ENCODE peak calls at places on chromosome 21, in seven cellular contexts. One of them, this sample, is unnamed.

GRCh38 chr21:25240974-25241373 is 366.3 kb downstream of the MRPL39 start:
- DNase-seq in endodermal cell: no peak
- DNase-seq in CD8-positive, alpha-beta memory T cell: no peak
- DNase-seq in ovary: no peak
- DNase-seq in colonic mucosa: no peak
- DNase-seq in NT2/D1: no peak
- DNase-seq in body of pancreas: no peak
- DNase-seq in this sample: no peak

GRCh38 chr21:33543505-33544129 is 779 bp downstream of the SON start:
- DNase-seq in body of pancreas: peak; percentile 60
- DNase-seq in endodermal cell: no peak
- DNase-seq in NT2/D1: no peak
- DNase-seq in CD8-positive, alpha-beta memory T cell: no peak
- DNase-seq in colonic mucosa: peak; percentile 81
- DNase-seq in ovary: peak; percentile 70
- DNase-seq in this sample: no peak

GRCh38 chr21:17911628-17912027 is 92.5 kb upstream of the C21orf91 start:
- DNase-seq in CD8-positive, alpha-beta memory T cell: no peak
- DNase-seq in endodermal cell: no peak
- DNase-seq in body of pancreas: no peak
- DNase-seq in colonic mucosa: no peak
- DNase-seq in ovary: no peak
- DNase-seq in NT2/D1: no peak
- DNase-seq in this sample: peak; percentile 59

GRCh38 chr21:23977971-23978370 is 1629.3 kb downstream of the MRPL39 start:
- DNase-seq in endodermal cell: no peak
- DNase-seq in ovary: no peak
- DNase-seq in NT2/D1: no peak
- DNase-seq in body of pancreas: no peak
- DNase-seq in CD8-positive, alpha-beta memory T cell: no peak
- DNase-seq in colonic mucosa: no peak
- DNase-seq in this sample: no peak

GRCh38 chr21:35352066-35352770 is 303.1 kb upstream of the RUNX1 start:
- DNase-seq in colonic mucosa: no peak
- DNase-seq in body of pancreas: no peak
- DNase-seq in ovary: no peak
- DNase-seq in endodermal cell: no peak
- DNase-seq in NT2/D1: no peak
- DNase-seq in CD8-positive, alpha-beta memory T cell: no peak
- DNase-seq in this sample: no peak

GRCh38 chr21:42142141-42142540 is 71.0 kb downstream of the UMODL1 start:
- DNase-seq in body of pancreas: no peak
- DNase-seq in NT2/D1: no peak
- DNase-seq in ovary: no peak
- DNase-seq in CD8-positive, alpha-beta memory T cell: no peak
- DNase-seq in colonic mucosa: no peak
- DNase-seq in endodermal cell: no peak
- DNase-seq in this sample: no peak

GRCh38 chr21:25565272-25566199 is 41.7 kb downstream of the MRPL39 start:
- DNase-seq in ovary: no peak
- DNase-seq in CD8-positive, alpha-beta memory T cell: no peak
- DNase-seq in NT2/D1: no peak
- DNase-seq in colonic mucosa: no peak
- DNase-seq in endodermal cell: no peak
- DNase-seq in body of pancreas: no peak
- DNase-seq in this sample: no peak

GRCh38 chr21:35178098-35178497 is 129.0 kb upstream of the RUNX1 start:
- DNase-seq in endodermal cell: no peak
- DNase-seq in NT2/D1: no peak
- DNase-seq in ovary: no peak
- DNase-seq in colonic mucosa: no peak
- DNase-seq in CD8-positive, alpha-beta memory T cell: no peak
- DNase-seq in body of pancreas: no peak
- DNase-seq in this sample: no peak

GRCh38 chr21:34807881-34808568 is 139.2 kb downstream of the CLIC6 start:
- DNase-seq in colonic mucosa: no peak
- DNase-seq in body of pancreas: no peak
- DNase-seq in CD8-positive, alpha-beta memory T cell: peak; percentile 54
- DNase-seq in ovary: peak; percentile 39
- DNase-seq in NT2/D1: no peak
- DNase-seq in endodermal cell: no peak
- DNase-seq in this sample: peak; percentile 81

GRCh38 chr21:40512590-40512989 is 334.4 kb downstream of the DSCAM start:
- DNase-seq in CD8-positive, alpha-beta memory T cell: no peak
- DNase-seq in colonic mucosa: no peak
- DNase-seq in body of pancreas: no peak
- DNase-seq in endodermal cell: peak; percentile 82
- DNase-seq in NT2/D1: peak; percentile 44
- DNase-seq in ovary: no peak
- DNase-seq in this sample: no peak

GRCh38 chr21:42315296-42315891 is at the start of gene TFF3:
- DNase-seq in NT2/D1: no peak
- DNase-seq in ovary: no peak
- DNase-seq in colonic mucosa: peak; percentile 85
- DNase-seq in endodermal cell: no peak
- DNase-seq in body of pancreas: peak; percentile 60
- DNase-seq in CD8-positive, alpha-beta memory T cell: no peak
- DNase-seq in this sample: no peak

GRCh38 chr21:41418956-41419680 is 6.9 kb upstream of the MX1 start:
- DNase-seq in NT2/D1: no peak
- DNase-seq in endodermal cell: peak; percentile 54
- DNase-seq in body of pancreas: no peak
- DNase-seq in ovary: no peak
- DNase-seq in colonic mucosa: no peak
- DNase-seq in CD8-positive, alpha-beta memory T cell: no peak
- DNase-seq in this sample: no peak

GRCh38 chr21:29436143-29436542 is 137.4 kb downstream of the BACH1 start:
- DNase-seq in endodermal cell: no peak
- DNase-seq in NT2/D1: no peak
- DNase-seq in ovary: no peak
- DNase-seq in CD8-positive, alpha-beta memory T cell: no peak
- DNase-seq in colonic mucosa: no peak
- DNase-seq in body of pancreas: no peak
- DNase-seq in this sample: no peak

GRCh38 chr21:45114072-45114471 is 39.7 kb downstream of the ADARB1 start:
- DNase-seq in NT2/D1: no peak
- DNase-seq in endodermal cell: no peak
- DNase-seq in ovary: no peak
- DNase-seq in body of pancreas: no peak
- DNase-seq in CD8-positive, alpha-beta memory T cell: no peak
- DNase-seq in colonic mucosa: no peak
- DNase-seq in this sample: no peak

GRCh38 chr21:41761211-41762181 is 5.4 kb downstream of the RIPK4 start:
- DNase-seq in CD8-positive, alpha-beta memory T cell: no peak
- DNase-seq in body of pancreas: peak; percentile 85
- DNase-seq in ovary: no peak
- DNase-seq in colonic mucosa: no peak
- DNase-seq in NT2/D1: no peak
- DNase-seq in endodermal cell: peak; percentile 72
- DNase-seq in this sample: peak; percentile 20

GRCh38 chr21:25370311-25370744 is 237.0 kb downstream of the MRPL39 start:
- DNase-seq in ovary: no peak
- DNase-seq in colonic mucosa: no peak
- DNase-seq in NT2/D1: no peak
- DNase-seq in body of pancreas: peak; percentile 56
- DNase-seq in CD8-positive, alpha-beta memory T cell: no peak
- DNase-seq in endodermal cell: peak; percentile 46
- DNase-seq in this sample: no peak

GRCh38 chr21:34884346-34884929 is 164.7 kb downstream of the RUNX1 start:
- DNase-seq in CD8-positive, alpha-beta memory T cell: no peak
- DNase-seq in NT2/D1: no peak
- DNase-seq in ovary: no peak
- DNase-seq in colonic mucosa: no peak
- DNase-seq in endodermal cell: no peak
- DNase-seq in body of pancreas: no peak
- DNase-seq in this sample: no peak

GRCh38 chr21:42632336-42632751 is 21.1 kb upstream of the PDE9A start:
- DNase-seq in NT2/D1: no peak
- DNase-seq in endodermal cell: peak; percentile 53
- DNase-seq in colonic mucosa: no peak
- DNase-seq in ovary: no peak
- DNase-seq in body of pancreas: no peak
- DNase-seq in CD8-positive, alpha-beta memory T cell: no peak
- DNase-seq in this sample: no peak

GRCh38 chr21:45018131-45019075 is 56.0 kb upstream of the ADARB1 start:
- DNase-seq in CD8-positive, alpha-beta memory T cell: no peak
- DNase-seq in colonic mucosa: no peak
- DNase-seq in body of pancreas: peak; percentile 10
- DNase-seq in endodermal cell: no peak
- DNase-seq in ovary: peak; percentile 20
- DNase-seq in NT2/D1: no peak
- DNase-seq in this sample: no peak

GRCh38 chr21:16794944-16795343 is 717.9 kb upstream of the CXADR start:
- DNase-seq in body of pancreas: no peak
- DNase-seq in ovary: peak; percentile 61
- DNase-seq in endodermal cell: no peak
- DNase-seq in CD8-positive, alpha-beta memory T cell: no peak
- DNase-seq in NT2/D1: no peak
- DNase-seq in colonic mucosa: no peak
- DNase-seq in this sample: peak; percentile 78

GRCh38 chr21:36379236-36379635 is 6.0 kb upstream of the CHAF1B start:
- DNase-seq in NT2/D1: no peak
- DNase-seq in CD8-positive, alpha-beta memory T cell: no peak
- DNase-seq in endodermal cell: no peak
- DNase-seq in body of pancreas: no peak
- DNase-seq in colonic mucosa: no peak
- DNase-seq in ovary: no peak
- DNase-seq in this sample: no peak
- H3K4me3 ChIP-seq in NT2/D1: no peak overlapping the region
- H3K4me3 ChIP-seq in CD8-positive, alpha-beta memory T cell: no peak overlapping the region
- H3K4me3 ChIP-seq in endodermal cell: no peak overlapping the region
- H3K4me3 ChIP-seq in body of pancreas: no peak overlapping the region
- H3K4me3 ChIP-seq in colonic mucosa: no peak overlapping the region
- H3K4me3 ChIP-seq in ovary: no peak overlapping the region
- H3K4me3 ChIP-seq in this sample: no peak overlapping the region

GRCh38 chr21:46354518-46354917 is 30.6 kb downstream of the PCNT start:
- DNase-seq in NT2/D1: no peak
- DNase-seq in body of pancreas: no peak
- DNase-seq in colonic mucosa: no peak
- DNase-seq in ovary: no peak
- DNase-seq in endodermal cell: no peak
- DNase-seq in CD8-positive, alpha-beta memory T cell: no peak
- DNase-seq in this sample: no peak

GRCh38 chr21:46355161-46356004 is 31.4 kb downstream of the PCNT start:
- DNase-seq in colonic mucosa: no peak
- DNase-seq in endodermal cell: no peak
- DNase-seq in body of pancreas: no peak
- DNase-seq in ovary: no peak
- DNase-seq in CD8-positive, alpha-beta memory T cell: peak; percentile 40
- DNase-seq in NT2/D1: no peak
- DNase-seq in this sample: no peak

GRCh38 chr21:46357335-46357604 is 33.3 kb downstream of the PCNT start:
- DNase-seq in CD8-positive, alpha-beta memory T cell: no peak
- DNase-seq in ovary: no peak
- DNase-seq in body of pancreas: no peak
- DNase-seq in endodermal cell: no peak
- DNase-seq in NT2/D1: no peak
- DNase-seq in colonic mucosa: no peak
- DNase-seq in this sample: no peak

GRCh38 chr21:46356494-46357334 is 32.8 kb downstream of the PCNT start:
- DNase-seq in CD8-positive, alpha-beta memory T cell: no peak
- DNase-seq in endodermal cell: no peak
- DNase-seq in NT2/D1: no peak
- DNase-seq in body of pancreas: no peak
- DNase-seq in colonic mucosa: no peak
- DNase-seq in ovary: no peak
- DNase-seq in this sample: no peak

GRCh38 chr21:46356005-46356338 is 32.0 kb downstream of the PCNT start:
- DNase-seq in NT2/D1: no peak
- DNase-seq in colonic mucosa: no peak
- DNase-seq in CD8-positive, alpha-beta memory T cell: no peak
- DNase-seq in endodermal cell: no peak
- DNase-seq in body of pancreas: no peak
- DNase-seq in ovary: no peak
- DNase-seq in this sample: no peak
- H3K36me3 ChIP-seq in NT2/D1: peaks cover 90% of the 10 kb centered on the region
- H3K36me3 ChIP-seq in colonic mucosa: peaks cover 19% of the 10 kb centered on the region
- H3K36me3 ChIP-seq in CD8-positive, alpha-beta memory T cell: peaks cover 18% of the 10 kb centered on the region
- H3K36me3 ChIP-seq in endodermal cell: peaks cover 59% of the 10 kb centered on the region
- H3K36me3 ChIP-seq in body of pancreas: peaks cover 23% of the 10 kb centered on the region
- H3K36me3 ChIP-seq in ovary: no peaks in the 10 kb centered on the region
- H3K36me3 ChIP-seq in this sample: peaks cover 40% of the 10 kb centered on the region

DNA sequence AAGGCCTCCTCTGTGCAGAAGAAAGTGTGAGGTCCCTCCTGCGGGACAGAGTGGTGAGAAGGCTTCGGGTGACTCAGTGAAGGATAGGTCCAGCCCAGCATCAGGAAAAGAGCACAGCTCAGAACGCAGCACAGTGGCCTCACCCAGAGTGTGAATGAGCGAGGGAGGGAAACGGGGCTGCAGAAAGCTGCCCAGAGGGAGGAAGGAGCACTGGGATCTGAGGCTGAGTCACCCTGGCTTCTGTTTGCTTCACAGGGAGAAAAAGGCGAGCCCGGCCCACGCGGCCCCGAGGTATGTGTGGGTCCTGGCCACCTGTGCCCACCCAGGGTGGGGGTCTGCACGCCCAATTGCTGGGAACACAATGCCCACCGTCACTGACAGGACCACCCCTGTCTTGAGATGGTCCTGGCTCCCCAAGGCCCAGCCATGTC is 24.3 kb downstream of the COL6A2 start:
- DNase-seq in CD8-positive, alpha-beta memory T cell: no peak
- DNase-seq in colonic mucosa: no peak
- DNase-seq in endodermal cell: no peak
- DNase-seq in body of pancreas: peak; percentile 7
- DNase-seq in NT2/D1: no peak
- DNase-seq in ovary: peak; percentile 15
- DNase-seq in this sample: no peak
- H3K27me3 ChIP-seq in CD8-positive, alpha-beta memory T cell: no peaks in the 10 kb centered on the region
- H3K27me3 ChIP-seq in colonic mucosa: no peaks in the 10 kb centered on the region
- H3K27me3 ChIP-seq in endodermal cell: no peaks in the 10 kb centered on the region
- H3K27me3 ChIP-seq in body of pancreas: no peaks in the 10 kb centered on the region
- H3K27me3 ChIP-seq in NT2/D1: no peaks in the 10 kb centered on the region
- H3K27me3 ChIP-seq in ovary: no peaks in the 10 kb centered on the region
- H3K27me3 ChIP-seq in this sample: no peaks in the 10 kb centered on the region

DNA sequence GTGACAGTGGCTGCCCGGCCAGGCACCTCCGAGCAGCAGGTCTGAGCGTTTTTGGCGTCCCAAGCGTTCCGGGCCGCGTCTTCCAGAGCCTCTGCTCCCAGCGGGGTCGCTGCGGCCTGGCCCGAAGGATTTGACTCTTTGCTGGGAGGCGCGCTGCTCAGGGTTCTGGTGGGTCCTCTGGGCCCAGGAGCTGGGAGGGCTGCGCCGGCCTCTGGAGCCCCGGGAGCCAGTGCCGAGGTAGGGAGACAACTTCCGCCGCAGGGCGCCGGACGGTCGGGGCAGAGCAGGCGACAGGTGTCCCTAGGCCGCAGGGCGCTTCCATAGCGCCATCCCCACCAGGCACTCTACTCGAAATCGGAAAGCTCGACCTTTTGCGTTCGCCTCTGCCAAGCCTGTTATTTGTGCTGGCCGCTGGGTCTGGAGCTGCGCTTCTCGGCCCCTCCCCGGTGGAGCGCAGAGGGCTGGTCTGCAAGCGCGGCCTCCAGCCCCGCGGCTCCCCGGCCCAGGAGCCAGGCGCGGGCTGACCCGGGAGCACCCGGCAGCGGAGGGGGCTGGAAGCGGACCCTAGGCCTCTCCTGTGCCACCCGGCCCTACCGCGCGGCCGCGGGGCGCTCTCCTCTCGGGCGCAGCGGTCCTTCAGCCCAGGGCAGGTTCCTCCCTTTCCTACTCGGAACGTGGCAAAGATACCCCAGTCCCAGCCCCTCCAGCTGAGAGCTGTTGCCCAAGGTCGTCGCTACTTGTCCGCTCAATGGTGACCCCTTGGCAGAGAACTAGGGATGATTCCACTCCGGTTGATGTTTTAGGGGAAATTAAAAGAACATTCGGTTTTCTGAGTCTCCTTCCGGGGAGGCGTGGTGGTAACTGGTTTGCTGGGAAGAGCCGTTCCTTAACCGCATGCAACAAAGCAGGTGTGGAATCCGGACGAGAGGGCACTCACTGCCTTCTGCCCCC is 2.3 kb downstream of the SIM2 start:
- DNase-seq in body of pancreas: no peak
- DNase-seq in endodermal cell: peak; percentile 80
- DNase-seq in ovary: no peak
- DNase-seq in colonic mucosa: no peak
- DNase-seq in NT2/D1: no peak
- DNase-seq in CD8-positive, alpha-beta memory T cell: no peak
- DNase-seq in this sample: no peak
- H3K4me3 ChIP-seq in body of pancreas: no peak overlapping the region
- H3K4me3 ChIP-seq in endodermal cell: peak overlapping the region; percentile 27
- H3K4me3 ChIP-seq in ovary: peak overlapping the region; percentile 9
- H3K4me3 ChIP-seq in colonic mucosa: peak overlapping the region; percentile 8
- H3K4me3 ChIP-seq in NT2/D1: peak overlapping the region; percentile 35
- H3K4me3 ChIP-seq in CD8-positive, alpha-beta memory T cell: no peak overlapping the region
- H3K4me3 ChIP-seq in this sample: no peak overlapping the region

This sample was measured in BJ.